ENCODE peak calls at places on chromosomes 6 and 20, in six cellular contexts. One of them, this sample, is unnamed.

GRCh38 chr20:10524643-10525042 is 89.5 kb downstream of the SLX4IP start:
- DNase-seq in ELR: peak
- DNase-seq in GM23248: peak
- DNase-seq in stimulated activated CD4-positive, alpha-beta T cell treated with anti-CD3 and anti-CD28 coated beads, Interleukin-12 subunit alpha, Interleukin-12 subunit beta, amount 100 ng/mL, for 4 hours: no peak
- DNase-seq in WERI-Rb-1: no peak
- DNase-seq in aorta: no peak
- DNase-seq in this sample: no peak

GRCh38 chr6:162198925-162199324 is 528.6 kb downstream of the PRKN start:
- DNase-seq in ELR: no peak
- DNase-seq in WERI-Rb-1: no peak
- DNase-seq in GM23248: no peak
- DNase-seq in aorta: no peak
- DNase-seq in stimulated activated CD4-positive, alpha-beta T cell treated with anti-CD3 and anti-CD28 coated beads, Interleukin-12 subunit alpha, Interleukin-12 subunit beta, amount 100 ng/mL, for 4 hours: no peak
- DNase-seq in this sample: no peak

GRCh38 chr20:16528078-16528477 is 45.2 kb downstream of the KIF16B start:
- DNase-seq in GM23248: peak
- DNase-seq in ELR: peak
- DNase-seq in stimulated activated CD4-positive, alpha-beta T cell treated with anti-CD3 and anti-CD28 coated beads, Interleukin-12 subunit alpha, Interleukin-12 subunit beta, amount 100 ng/mL, for 4 hours: no peak
- DNase-seq in aorta: no peak
- DNase-seq in WERI-Rb-1: no peak
- DNase-seq in this sample: peak

GRCh38 chr6:155418017-155418749 is 37.5 kb downstream of the NOX3 start:
- DNase-seq in ELR: peak
- DNase-seq in stimulated activated CD4-positive, alpha-beta T cell treated with anti-CD3 and anti-CD28 coated beads, Interleukin-12 subunit alpha, Interleukin-12 subunit beta, amount 100 ng/mL, for 4 hours: peak
- DNase-seq in aorta: peak
- DNase-seq in GM23248: peak
- DNase-seq in WERI-Rb-1: no peak
- DNase-seq in this sample: peak

GRCh38 chr6:160428069-160428430 is 79.9 kb downstream of the SLC22A3 start:
- DNase-seq in aorta: peak
- DNase-seq in stimulated activated CD4-positive, alpha-beta T cell treated with anti-CD3 and anti-CD28 coated beads, Interleukin-12 subunit alpha, Interleukin-12 subunit beta, amount 100 ng/mL, for 4 hours: no peak
- DNase-seq in GM23248: no peak
- DNase-seq in WERI-Rb-1: no peak
- DNase-seq in ELR: no peak
- DNase-seq in this sample: peak

GRCh38 chr6:53915292-53915691 is 120.5 kb downstream of the LRRC1 start:
- DNase-seq in stimulated activated CD4-positive, alpha-beta T cell treated with anti-CD3 and anti-CD28 coated beads, Interleukin-12 subunit alpha, Interleukin-12 subunit beta, amount 100 ng/mL, for 4 hours: no peak
- DNase-seq in ELR: no peak
- DNase-seq in GM23248: no peak
- DNase-seq in WERI-Rb-1: no peak
- DNase-seq in aorta: no peak
- DNase-seq in this sample: no peak

GRCh38 chr20:62405108-62405980 is 1.7 kb downstream of the CABLES2 start:
- DNase-seq in WERI-Rb-1: peak
- DNase-seq in aorta: peak
- DNase-seq in GM23248: peak
- DNase-seq in ELR: peak
- DNase-seq in stimulated activated CD4-positive, alpha-beta T cell treated with anti-CD3 and anti-CD28 coated beads, Interleukin-12 subunit alpha, Interleukin-12 subunit beta, amount 100 ng/mL, for 4 hours: no peak
- DNase-seq in this sample: no peak

GRCh38 chr6:146388736-146389364 is 154.8 kb upstream of the RAB32 start:
- DNase-seq in GM23248: no peak
- DNase-seq in ELR: no peak
- DNase-seq in stimulated activated CD4-positive, alpha-beta T cell treated with anti-CD3 and anti-CD28 coated beads, Interleukin-12 subunit alpha, Interleukin-12 subunit beta, amount 100 ng/mL, for 4 hours: no peak
- DNase-seq in WERI-Rb-1: no peak
- DNase-seq in aorta: no peak
- DNase-seq in this sample: no peak

GRCh38 chr6:57256541-57256940 is 34.4 kb upstream of the RAB23 start:
- DNase-seq in GM23248: no peak
- DNase-seq in WERI-Rb-1: no peak
- DNase-seq in stimulated activated CD4-positive, alpha-beta T cell treated with anti-CD3 and anti-CD28 coated beads, Interleukin-12 subunit alpha, Interleukin-12 subunit beta, amount 100 ng/mL, for 4 hours: no peak
- DNase-seq in aorta: no peak
- DNase-seq in ELR: no peak
- DNase-seq in this sample: no peak

GRCh38 chr20:64161595-64162238 is 2.5 kb upstream of the MYT1 start:
- DNase-seq in GM23248: peak
- DNase-seq in aorta: no peak
- DNase-seq in stimulated activated CD4-positive, alpha-beta T cell treated with anti-CD3 and anti-CD28 coated beads, Interleukin-12 subunit alpha, Interleukin-12 subunit beta, amount 100 ng/mL, for 4 hours: peak
- DNase-seq in ELR: peak
- DNase-seq in WERI-Rb-1: peak
- DNase-seq in this sample: no peak

GRCh38 chr6:150145830-150146229 is 3.0 kb downstream of the PPP1R14C start:
- DNase-seq in aorta: no peak
- DNase-seq in WERI-Rb-1: no peak
- DNase-seq in ELR: no peak
- DNase-seq in stimulated activated CD4-positive, alpha-beta T cell treated with anti-CD3 and anti-CD28 coated beads, Interleukin-12 subunit alpha, Interleukin-12 subunit beta, amount 100 ng/mL, for 4 hours: no peak
- DNase-seq in GM23248: no peak
- DNase-seq in this sample: no peak

GRCh38 chr6:36949636-36950035 is 4.9 kb upstream of the PI16 start:
- DNase-seq in WERI-Rb-1: no peak
- DNase-seq in stimulated activated CD4-positive, alpha-beta T cell treated with anti-CD3 and anti-CD28 coated beads, Interleukin-12 subunit alpha, Interleukin-12 subunit beta, amount 100 ng/mL, for 4 hours: no peak
- DNase-seq in aorta: no peak
- DNase-seq in GM23248: peak
- DNase-seq in ELR: peak
- DNase-seq in this sample: no peak

This sample was measured in NCI-H1105 treated with DMSO at 0.1 percent for 48 hours.